ENCODE peak calls at places on chromosomes 13 and 19, in seven cellular contexts. Z is tibial artery, J is HepG2, W is PC-3, N is tibial nerve, L is fibroblast of the aortic adventitia, H is AG04449. C is an unnamed sample.
A peak's percentile ranks its signal among the peaks of the same experiment; 100 is the strongest.

GRCh38 chr19:35231956-35232746 is 3.6 kb upstream of the FAM187B start:
- DNase-seq in J (no peak), N (no peak), W (no peak), Z (no peak), H (no peak), L (no peak), C (no peak)

GRCh38 chr19:2250765-2251576 is 1.8 kb downstream of the AMH start:
- DNase-seq in L (no peak), H (no peak), N (no peak), J (no peak), Z (no peak), W (no peak), C (no peak)

GRCh38 chr19:31348416-31349159 is 648 bp downstream of the TSHZ3 start:
- DNase-seq in L (peak; percentile 45), N (no peak), Z (no peak), H (no peak), J (no peak), W (no peak), C (peak; percentile 31)

GRCh38 chr19:46845959-46846459 is 4.6 kb downstream of the AP2S1 start:
- DNase-seq in N (no peak), H (no peak), J (no peak), Z (no peak), W (no peak), L (no peak), C (no peak)

GRCh38 chr19:45016388-45017314 is 15.4 kb downstream of the RELB start:
- DNase-seq in Z (peak; percentile 73), J (peak; percentile 78), N (peak; percentile 21), W (peak; percentile 72), L (peak; percentile 87), H (peak; percentile 16), C (peak; percentile 84)

GRCh38 chr19:14686411-14686810 is 3.4 kb upstream of the ZNF333 start:
- DNase-seq in N (no peak), H (no peak), J (peak; percentile 8), Z (no peak), L (peak; percentile 25), W (peak; percentile 62), C (peak; percentile 3)

GRCh38 chr19:56141416-56141992 is 417 bp downstream of the ZNF444 start:
- DNase-seq in W (no peak), J (no peak), N (no peak), L (no peak), Z (no peak), H (no peak), C (no peak)

GRCh38 chr19:752652-753517 is 2.0 kb downstream of the MISP start:
- DNase-seq in N (peak; percentile 57), Z (no peak), L (peak; percentile 83), W (peak; percentile 94), J (peak; percentile 92), H (peak; percentile 26), C (peak; percentile 83)

GRCh38 chr13:61918841-61919240 is 503.2 kb upstream of the PCDH20 start:
- DNase-seq in J (no peak), N (no peak), Z (no peak), L (no peak), H (no peak), W (no peak), C (no peak)

GRCh38 chr13:101309014-101309619 is 107.2 kb downstream of the NALCN start:
- DNase-seq in N (no peak), Z (no peak), H (peak; percentile 97), L (peak; percentile 97), W (peak; percentile 33), J (no peak), C (peak; percentile 98)

GRCh38 chr19:48881741-48882657 is 9.8 kb downstream of the PPP1R15A start:
- DNase-seq in W (peak; percentile 22), N (no peak), L (no peak), Z (no peak), J (no peak), H (no peak), C (no peak)

GRCh38 chr19:49113762-49114629 is at the start of gene LIN7B:
- DNase-seq in W (peak; percentile 73), J (peak; percentile 67), N (no peak), H (no peak), Z (peak; percentile 82), L (peak; percentile 46), C (peak; percentile 54)

GRCh38 chr19:2337329-2337707 is 8.8 kb downstream of the SPPL2B start:
- DNase-seq in J (peak; percentile 29), L (peak; percentile 62), W (no peak), Z (no peak), N (no peak), H (no peak), C (no peak)

GRCh38 chr13:49366841-49367240 is 77.0 kb downstream of the CAB39L start:
- DNase-seq in Z (peak; percentile 79), J (no peak), N (no peak), W (no peak), H (no peak), L (peak; percentile 64), C (peak; percentile 80)

GRCh38 chr13:34247596-34247995 is 429.6 kb downstream of the RFC3 start:
- DNase-seq in J (no peak), W (peak; percentile 85), H (no peak), N (no peak), L (no peak), Z (no peak), C (no peak)

GRCh38 chr19:36266375-36266961 is 51.6 kb downstream of the ZNF146 start:
- DNase-seq in W (no peak), L (no peak), H (no peak), Z (no peak), N (no peak), J (no peak), C (no peak)

GRCh38 chr13:25169951-25170553 is 2.0 kb downstream of the AMER2 start:
- DNase-seq in H (no peak), J (no peak), Z (no peak), W (no peak), L (no peak), N (no peak), C (no peak)

GRCh38 chr13:94050686-94051085 is 428.8 kb downstream of the DCT start:
- DNase-seq in H (no peak), N (no peak), W (no peak), L (no peak), J (no peak), Z (no peak), C (no peak)

GRCh38 chr19:45206328-45206727 is 27.7 kb downstream of the BLOC1S3 start:
- DNase-seq in L (no peak), Z (no peak), J (no peak), H (no peak), N (no peak), W (no peak), C (no peak)

GRCh38 chr19:37513397-37513796 is 6.7 kb downstream of the ZNF793 start:
- DNase-seq in J (no peak), H (no peak), Z (no peak), L (no peak), W (no peak), N (no peak), C (no peak)

GRCh38 chr13:75091707-75092106 is 390.3 kb downstream of the TBC1D4 start:
- DNase-seq in H (no peak), J (no peak), N (no peak), W (no peak), L (no peak), Z (no peak), C (no peak)

GRCh38 chr13:111474136-111475002 is 153.9 kb downstream of the TEX29 start:
- DNase-seq in W (peak; percentile 55), H (peak; percentile 7), L (peak; percentile 44), J (peak; percentile 18), N (no peak), Z (no peak), C (peak; percentile 47)

GRCh38 chr13:25046985-25047660 is 48.8 kb upstream of the PABPC3 start:
- DNase-seq in H (no peak), N (no peak), J (no peak), Z (no peak), W (no peak), L (no peak), C (peak; percentile 12)

GRCh38 chr19:38545596-38545995 is 72.2 kb downstream of the MAP4K1 start:
- DNase-seq in N (no peak), L (peak; percentile 25), W (no peak), H (peak; percentile 2), Z (no peak), J (no peak), C (peak; percentile 47)

GRCh38 chr19:38543286-38543806 is 74.4 kb downstream of the MAP4K1 start:
- DNase-seq in J (no peak), L (no peak), N (no peak), Z (peak; percentile 60), W (no peak), H (no peak), C (no peak)

GRCh38 chr19:38542040-38542439 is 75.7 kb downstream of the MAP4K1 start:
- DNase-seq in N (no peak), J (no peak), L (no peak), H (no peak), W (no peak), Z (no peak), C (no peak)

GRCh38 chr19:38544569-38545315 is 73.0 kb downstream of the MAP4K1 start:
- DNase-seq in J (no peak), L (peak; percentile 9), H (peak; percentile 7), N (no peak), Z (no peak), W (no peak), C (no peak)

DNA sequence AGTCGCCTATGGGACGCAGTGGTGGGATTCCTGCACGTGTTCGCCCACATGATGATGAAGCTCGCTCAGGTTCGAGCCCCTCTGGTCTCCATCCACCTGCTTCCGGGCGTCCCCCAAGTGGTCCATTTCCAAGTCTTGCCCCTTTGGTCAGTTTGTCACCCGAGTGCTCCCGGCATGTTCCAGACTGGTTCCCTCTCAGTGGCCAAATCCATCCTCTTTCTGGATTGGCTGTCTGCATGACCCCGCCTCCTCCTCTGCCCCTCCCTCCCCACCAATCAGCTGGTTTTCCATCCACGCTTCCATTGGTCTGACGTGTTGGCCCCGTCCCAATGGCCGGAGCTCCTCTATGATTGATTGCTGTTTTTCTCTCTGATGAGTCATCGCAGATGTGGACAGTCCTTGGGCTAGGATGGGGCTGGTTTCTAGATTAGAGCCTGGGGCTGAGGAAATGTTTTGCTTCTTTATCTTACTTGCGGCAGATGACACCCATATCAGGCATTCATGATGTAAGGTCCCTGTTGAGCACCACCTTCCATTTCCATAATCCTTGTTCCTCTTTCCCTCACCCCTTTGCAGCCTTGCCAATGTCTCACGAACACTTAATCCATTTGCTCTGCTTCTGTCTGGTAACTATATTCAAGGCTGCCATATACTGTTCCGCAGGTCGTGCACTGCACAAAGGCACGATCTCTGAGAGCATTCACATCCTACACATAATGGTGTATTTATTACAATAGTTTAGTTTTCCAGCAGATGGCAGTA is 73.8 kb downstream of the MAP4K1 start:
- DNase-seq in Z (peak; percentile 82), H (peak; percentile 12), N (no peak), W (peak; percentile 80), J (peak; percentile 79), L (peak; percentile 85), C (peak; percentile 76)
- TF ChIP-seq CTCF in Z (peak; percentile 53), H (no peak), N (peak; percentile 45), W (peak; percentile 74), J (peak; percentile 75), L (no peak), C (peak; percentile 70)

GRCh38 chr13:54110597-54110996 is 1082.0 kb downstream of the OLFM4 start:
- DNase-seq in H (no peak), L (no peak), J (no peak), W (no peak), Z (no peak), N (no peak), C (no peak)
- H3K4me3 ChIP-seq in H (no peak overlapping the region), L (no peak overlapping the region), J (no peak overlapping the region), W (no peak overlapping the region), Z (no peak overlapping the region), N (no peak overlapping the region), C (no peak overlapping the region)

GRCh38 chr13:77506874-77507273 is 28.6 kb upstream of the SCEL start:
- DNase-seq in Z (no peak), J (no peak), W (peak; percentile 30), N (no peak), L (peak; percentile 15), H (no peak), C (peak; percentile 9)
- TF ChIP-seq CTCF in Z (peak; percentile 20), J (no peak), W (peak; percentile 52), N (peak; percentile 12), L (peak; percentile 27), H (no peak), C (peak; percentile 46)

GRCh38 chr19:4598712-4599111 is 39.2 kb upstream of the SEMA6B start:
- DNase-seq in N (no peak), Z (no peak), L (no peak), H (no peak), J (no peak), W (no peak), C (no peak)
- H3K4me3 ChIP-seq in N (no peak overlapping the region), Z (no peak overlapping the region), L (no peak overlapping the region), H (no peak overlapping the region), J (no peak overlapping the region), W (peak overlapping the region; percentile 64), C (no peak overlapping the region)